ENCODE peak calls at places on chromosomes 5 and 9, in ten cellular contexts. I is PC-3; B is upper lobe of right lung; O is CD8-positive, alpha-beta T cell; A is A673; V is HCT116; X is RWPE2; T is fibroblast of lung; S is IMR-90; J is heart left ventricle. Q is an unnamed sample.

GRCh38 chr9:133114886-133115603 is 6.0 kb downstream of the RALGDS start:
- DNase-seq in I (no peak), B (peak; percentile 63), O (no peak), A (no peak), V (no peak), X (peak; percentile 48), T (no peak), S (no peak), J (no peak), Q (no peak)

GRCh38 chr5:167819406-167819805 is 472.0 kb upstream of the WWC1 start:
- DNase-seq in I (no peak), B (no peak), O (no peak), A (no peak), V (no peak), X (no peak), T (no peak), S (no peak), J (no peak), Q (no peak)

GRCh38 chr5:1792842-1793266 is 6.8 kb downstream of the MRPL36 start:
- DNase-seq in I (peak; percentile 92), B (no peak), O (peak; percentile 75), A (peak; percentile 80), V (no peak), X (no peak), T (peak; percentile 84), S (peak; percentile 92), J (no peak), Q (peak; percentile 89)

GRCh38 chr5:55437859-55438206 is 96.9 kb downstream of the PLPP1 start:
- DNase-seq in I (no peak), B (no peak), O (no peak), A (no peak), V (no peak), X (no peak), T (no peak), S (no peak), J (no peak), Q (no peak)

GRCh38 chr5:164235176-164235914 is 729.9 kb downstream of the MAT2B start:
- DNase-seq in I (peak; percentile 31), B (no peak), O (no peak), A (peak; percentile 84), V (no peak), X (no peak), T (peak; percentile 95), S (peak; percentile 79), J (no peak), Q (no peak)

GRCh38 chr5:52997424-52997823 is 8.3 kb downstream of the ITGA2 start:
- DNase-seq in I (no peak), B (no peak), O (no peak), A (no peak), V (no peak), X (no peak), T (no peak), S (no peak), J (no peak), Q (no peak)

GRCh38 chr5:10555134-10555733 is 8.6 kb upstream of the ANKRD33B start:
- DNase-seq in I (peak; percentile 100), B (no peak), O (no peak), A (peak; percentile 39), V (no peak), X (peak; percentile 96), T (peak; percentile 67), S (peak; percentile 91), J (no peak), Q (no peak)

GRCh38 chr5:33341316-33341715 is 99.4 kb upstream of the TARS1 start:
- DNase-seq in I (no peak), B (no peak), O (no peak), A (no peak), V (no peak), X (no peak), T (no peak), S (no peak), J (no peak), Q (no peak)

GRCh38 chr5:176401281-176402205 is 13.0 kb downstream of the HIGD2A start:
- DNase-seq in I (no peak), B (peak; percentile 46), O (no peak), A (no peak), V (no peak), X (no peak), T (no peak), S (no peak), J (no peak), Q (no peak)

GRCh38 chr9:13513710-13514444 is 234.4 kb upstream of the MPDZ start:
- DNase-seq in I (peak; percentile 58), B (no peak), O (no peak), A (no peak), V (no peak), X (peak; percentile 72), T (peak; percentile 6), S (no peak), J (no peak), Q (peak; percentile 24)

GRCh38 chr9:130330202-130330601 is 64.6 kb downstream of the HMCN2 start:
- DNase-seq in I (no peak), B (peak; percentile 63), O (no peak), A (no peak), V (no peak), X (no peak), T (no peak), S (no peak), J (no peak), Q (no peak)

GRCh38 chr5:153745778-153746420 is 255.4 kb downstream of the GRIA1 start:
- DNase-seq in I (no peak), B (no peak), O (no peak), A (no peak), V (no peak), X (no peak), T (no peak), S (no peak), J (no peak), Q (no peak)

GRCh38 chr5:128341056-128341455 is 197.0 kb downstream of the FBN2 start:
- DNase-seq in I (no peak), B (no peak), O (no peak), A (no peak), V (no peak), X (no peak), T (peak; percentile 38), S (no peak), J (no peak), Q (no peak)

GRCh38 chr9:75850459-75851200 is 39.8 kb upstream of the PCSK5 start:
- DNase-seq in I (no peak), B (no peak), O (no peak), A (no peak), V (no peak), X (no peak), T (no peak), S (no peak), J (no peak), Q (no peak)

GRCh38 chr9:92763721-92764380 is 782 bp downstream of the BICD2 start:
- DNase-seq in I (no peak), B (peak; percentile 71), O (peak; percentile 33), A (no peak), V (no peak), X (no peak), T (no peak), S (no peak), J (no peak), Q (peak; percentile 66)
- H3K4me1 ChIP-seq in I (peaks cover 12% of the 10 kb centered on the region), B (peaks cover 40% of the 10 kb centered on the region), O (peaks cover 34% of the 10 kb centered on the region), A (peaks cover 14% of the 10 kb centered on the region), V (peaks cover 4% of the 10 kb centered on the region), X (peaks cover 6% of the 10 kb centered on the region), T (peaks cover 11% of the 10 kb centered on the region), S (peaks cover 11% of the 10 kb centered on the region), J (peaks cover 57% of the 10 kb centered on the region), Q (peaks cover 13% of the 10 kb centered on the region)

DNA sequence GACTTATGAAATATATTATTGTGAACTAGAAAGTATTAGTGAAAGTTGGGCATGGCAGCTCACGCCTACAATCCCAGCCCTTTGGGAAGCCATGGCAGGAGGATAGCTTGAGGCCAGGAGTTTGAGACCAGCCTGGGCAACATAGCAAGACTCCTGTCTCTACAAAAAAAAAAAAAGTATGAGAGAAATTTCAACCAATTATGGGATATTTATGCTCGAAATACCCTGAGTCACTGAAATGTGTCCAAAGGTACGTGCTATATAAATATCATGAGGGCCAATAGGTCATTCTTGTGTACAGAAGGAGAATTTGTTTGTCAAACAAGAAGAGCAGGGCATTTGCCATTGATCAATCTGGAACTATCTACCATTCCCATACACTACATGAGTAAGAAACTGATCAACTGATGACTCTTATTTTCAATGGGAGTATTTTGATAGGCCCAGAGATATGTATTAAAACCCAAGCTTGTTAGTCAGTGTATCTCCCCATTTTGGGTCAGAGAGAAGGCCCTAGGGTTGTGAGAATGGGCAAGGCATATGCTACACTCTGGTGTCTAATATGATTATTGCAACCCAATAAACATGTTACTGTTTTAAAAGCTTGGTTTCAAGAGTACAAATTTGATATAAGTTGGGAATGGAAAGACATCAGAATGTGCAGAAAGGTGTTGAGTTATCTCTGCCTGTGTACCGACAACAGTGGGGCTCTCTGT is 21.7 kb upstream of the HOMER1 start:
- DNase-seq in I (peak; percentile 32), B (no peak), O (no peak), A (no peak), V (no peak), X (no peak), T (no peak), S (peak; percentile 5), J (no peak), Q (no peak)
- TF ChIP-seq CTCF in I (peak; percentile 41), B (no peak), O (peak; percentile 28), A (peak; percentile 39), V (peak; percentile 39), X (peak; percentile 24), T (peak; percentile 4), S (peak; percentile 38), J (peak; percentile 44), Q (peak; percentile 10)

DNA sequence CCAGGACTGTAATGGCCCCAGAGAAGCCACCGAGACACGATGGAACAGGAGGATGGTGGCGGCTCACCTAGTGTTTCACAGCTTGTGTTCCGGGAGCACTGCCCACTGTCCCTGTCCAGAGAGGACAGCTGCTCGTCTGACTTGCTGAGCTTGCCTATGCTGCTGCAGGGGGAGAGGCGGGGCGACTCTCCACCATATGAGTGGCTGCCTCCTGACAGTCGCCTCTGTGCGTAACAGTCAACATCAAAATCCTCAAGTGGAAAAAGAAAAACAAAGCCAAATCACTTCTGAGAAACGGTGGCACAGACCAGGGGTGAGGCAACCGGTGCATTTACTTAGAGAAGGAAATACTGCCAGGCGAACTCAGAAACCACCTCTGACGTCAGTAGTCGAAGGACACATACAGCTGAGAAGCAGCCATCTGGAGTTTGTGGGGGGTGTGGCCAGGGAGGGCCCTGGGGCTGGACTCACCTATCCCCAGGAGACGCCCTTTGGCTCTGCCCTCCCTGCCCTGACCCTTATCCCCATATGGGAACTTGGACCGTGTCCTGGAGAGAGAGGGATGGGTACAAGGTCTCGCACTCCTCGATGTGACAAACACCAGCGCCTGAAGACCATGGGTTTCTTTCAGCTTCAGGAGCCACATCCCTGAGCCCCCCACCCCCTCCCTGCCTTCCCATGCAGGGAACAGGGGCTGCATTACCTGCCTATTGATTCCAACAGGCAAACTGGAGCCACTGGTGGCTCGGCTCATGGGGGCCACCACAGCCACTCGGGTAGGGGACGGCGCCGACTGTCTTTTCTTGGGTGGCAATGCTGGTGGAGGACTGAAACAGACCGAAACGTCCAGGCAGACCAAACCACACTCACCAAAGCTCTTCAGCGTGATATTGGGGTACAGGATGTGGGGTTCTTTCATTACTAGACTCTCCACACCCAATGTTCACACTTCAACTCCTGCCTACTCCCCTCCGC is 82.8 kb downstream of the PRRT1B start:
- DNase-seq in I (no peak), B (peak; percentile 84), O (peak; percentile 54), A (no peak), V (no peak), X (no peak), T (peak; percentile 68), S (peak; percentile 71), J (peak; percentile 50), Q (no peak)
- H3K4me3 ChIP-seq in I (no peak overlapping the region), B (no peak overlapping the region), O (peak overlapping the region; percentile 7), A (no peak overlapping the region), V (no peak overlapping the region), X (no peak overlapping the region), T (no peak overlapping the region), S (no peak overlapping the region), J (no peak overlapping the region), Q (no peak overlapping the region)

GRCh38 chr9:99824378-99825157 is 2.9 kb downstream of the NR4A3 start:
- DNase-seq in I (no peak), B (peak; percentile 76), O (peak; percentile 72), A (peak; percentile 81), V (no peak), X (no peak), T (peak; percentile 49), S (no peak), J (peak; percentile 49), Q (peak; percentile 63)
- H3K4me1 ChIP-seq in I (peaks cover 4% of the 10 kb centered on the region), B (peaks cover 31% of the 10 kb centered on the region), O (peaks cover 39% of the 10 kb centered on the region), A (peaks cover 11% of the 10 kb centered on the region), V (peaks cover 6% of the 10 kb centered on the region), X (no peaks in the 10 kb centered on the region), T (no peaks in the 10 kb centered on the region), S (no peaks in the 10 kb centered on the region), J (peaks cover 29% of the 10 kb centered on the region), Q (no peaks in the 10 kb centered on the region)

Q was measured in cardiac muscle cell.